ENCODE peak calls at places on chromosomes 11 and 22, in seven cellular contexts. O is chondrocyte, C is BJ, Z is choroid plexus epithelial cell, S is lower leg skin, J is heart right ventricle, V is ovary. G is an unnamed sample.

GRCh38 chr11:70544067-70544773 is 145.9 kb downstream of the CTTN start:
- DNase-seq in J (no peak), C (no peak), S (no peak), V (no peak), O (peak), Z (no peak), G (no peak)

GRCh38 chr11:118263109-118263508 is 988 bp downstream of the MPZL2 start:
- DNase-seq in J (no peak), S (no peak), Z (no peak), C (no peak), V (no peak), O (no peak), G (no peak)

GRCh38 chr22:20106849-20107237 is 9.1 kb upstream of the RANBP1 start:
- DNase-seq in V (no peak), C (no peak), Z (no peak), J (no peak), O (peak), S (no peak), G (no peak)

GRCh38 chr11:79040348-79040747 is 400.5 kb downstream of the TENM4 start:
- DNase-seq in V (no peak), O (no peak), S (no peak), Z (peak), J (no peak), C (no peak), G (no peak)

GRCh38 chr22:19896665-19897355 is 42.1 kb upstream of the GNB1L start:
- DNase-seq in J (no peak), S (no peak), O (no peak), Z (no peak), V (no peak), C (no peak), G (no peak)

GRCh38 chr11:15967966-15968365 is 388.4 kb downstream of the SOX6 start:
- DNase-seq in O (no peak), Z (peak), J (no peak), V (no peak), S (no peak), C (no peak), G (no peak)

GRCh38 chr22:42397332-42398246 is 34.6 kb downstream of the NFAM1 start:
- DNase-seq in S (peak), C (no peak), J (peak), Z (no peak), V (no peak), O (no peak), G (peak)

GRCh38 chr11:60305906-60306619 is 21.0 kb upstream of the MS4A6E start:
- DNase-seq in S (no peak), J (no peak), Z (peak), O (no peak), C (no peak), V (no peak), G (no peak)

GRCh38 chr11:21225860-21226259 is 556.5 kb downstream of the NELL1 start:
- DNase-seq in S (no peak), Z (no peak), V (no peak), J (no peak), O (no peak), C (no peak), G (no peak)

GRCh38 chr11:78801161-78801884 is 226.7 kb upstream of the NARS2 start:
- DNase-seq in S (peak), J (peak), V (no peak), C (peak), Z (peak), O (no peak), G (no peak)

GRCh38 chr11:114116800-114117199 is 57.3 kb downstream of the ZBTB16 start:
- DNase-seq in O (no peak), J (no peak), S (no peak), Z (no peak), V (no peak), C (no peak), G (no peak)

GRCh38 chr11:118166641-118167040 is 9.8 kb downstream of the SCN2B start:
- DNase-seq in Z (no peak), J (no peak), S (no peak), V (no peak), C (no peak), O (peak), G (no peak)

GRCh38 chr11:130478204-130478701 is 29.8 kb downstream of the ADAMTS15 start:
- DNase-seq in Z (peak), S (peak), O (no peak), J (peak), C (peak), V (peak), G (peak)

GRCh38 chr11:12560861-12561260 is 113.4 kb upstream of the TEAD1 start:
- DNase-seq in Z (no peak), C (no peak), O (no peak), S (no peak), V (no peak), J (no peak), G (no peak)

GRCh38 chr11:12569499-12570040 is 104.7 kb upstream of the TEAD1 start:
- DNase-seq in V (no peak), S (no peak), J (no peak), O (no peak), Z (peak), C (no peak), G (no peak)

GRCh38 chr11:12560362-12560761 is 113.9 kb upstream of the TEAD1 start:
- DNase-seq in Z (no peak), V (no peak), J (no peak), S (no peak), O (no peak), C (no peak), G (no peak)

GRCh38 chr11:12564012-12564411 is 110.2 kb upstream of the TEAD1 start:
- DNase-seq in S (no peak), Z (no peak), O (no peak), V (no peak), C (no peak), J (no peak), G (no peak)

DNA sequence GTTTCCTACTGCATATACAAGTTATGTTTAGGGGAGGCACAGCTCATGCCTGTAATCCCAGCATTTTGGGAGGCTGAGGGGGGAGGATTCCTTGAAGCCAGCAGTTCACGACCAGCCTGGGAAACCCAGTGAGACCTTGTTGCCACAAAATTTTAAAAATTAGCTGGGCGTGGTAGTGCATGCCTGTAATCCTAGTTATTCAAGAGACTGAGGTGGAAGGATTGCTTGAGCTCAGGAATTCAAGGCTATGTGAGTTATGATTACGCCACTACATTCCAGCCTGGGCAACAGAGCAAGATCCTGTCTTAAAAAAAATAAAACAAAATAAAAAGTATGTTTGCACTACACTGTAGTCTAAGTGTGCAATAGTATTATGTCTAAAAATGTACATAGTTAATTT is 108.8 kb upstream of the TEAD1 start:
- DNase-seq in C (no peak), S (no peak), V (no peak), Z (no peak), O (no peak), J (no peak), G (no peak)
- TF ChIP-seq CTCF in C (no peak), S (no peak), V (no peak), Z (no peak), O (no peak), J (no peak), G (no peak)

GRCh38 chr11:128323381-128323780 is 264.0 kb downstream of the ETS1 start:
- DNase-seq in J (peak), O (no peak), S (no peak), C (no peak), V (no peak), Z (peak), G (peak)

GRCh38 chr11:128316541-128317206 is 270.7 kb downstream of the ETS1 start:
- DNase-seq in O (no peak), J (no peak), Z (no peak), C (no peak), S (no peak), V (no peak), G (no peak)

GRCh38 chr11:128313931-128314330 is 273.4 kb downstream of the ETS1 start:
- DNase-seq in S (no peak), O (no peak), J (no peak), C (no peak), V (no peak), Z (no peak), G (no peak)

GRCh38 chr11:128315933-128316332 is 271.4 kb downstream of the ETS1 start:
- DNase-seq in C (no peak), J (no peak), Z (no peak), S (no peak), O (no peak), V (no peak), G (no peak)

DNA sequence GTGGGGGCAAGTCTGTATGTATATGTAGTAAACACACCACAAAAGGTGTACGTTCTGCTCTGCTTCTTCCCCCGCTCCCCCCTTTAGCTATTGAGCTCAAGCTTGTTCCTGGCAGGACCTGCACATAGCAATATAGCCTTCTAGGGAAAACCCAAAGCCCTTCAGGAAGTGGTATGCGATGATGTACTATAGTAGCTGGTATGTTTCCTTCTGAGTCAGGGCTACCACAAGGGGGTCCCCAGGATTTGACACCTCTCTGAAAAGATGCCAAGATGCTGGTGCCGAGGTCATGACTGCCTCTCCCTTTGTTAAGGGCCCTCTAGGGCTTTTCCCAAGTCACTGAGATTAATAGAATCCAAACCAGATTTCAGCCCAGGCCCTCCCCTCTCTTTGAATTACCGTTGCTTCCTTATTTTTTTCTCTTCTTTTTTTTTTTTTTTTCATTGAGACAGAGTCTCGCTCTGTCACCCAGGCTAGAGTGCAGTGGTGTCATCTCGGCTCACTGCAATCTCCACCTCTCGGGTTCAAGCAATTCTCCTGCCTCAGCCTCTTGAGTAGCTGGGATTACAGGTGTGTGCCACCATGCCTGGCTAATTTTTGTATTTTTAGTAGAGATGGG is 268.4 kb downstream of the ETS1 start:
- DNase-seq in V (no peak), C (no peak), J (no peak), Z (peak), O (no peak), S (no peak), G (peak)
- TF ChIP-seq CTCF in V (no peak), C (no peak), J (no peak), Z (no peak), O (no peak), S (no peak), G (no peak)

GRCh38 chr11:35748644-35749043 is 86.1 kb downstream of the TRIM44 start:
- DNase-seq in Z (no peak), O (no peak), C (no peak), V (no peak), J (no peak), S (no peak), G (no peak)

GRCh38 chr11:35747638-35748037 is 85.1 kb downstream of the TRIM44 start:
- DNase-seq in S (no peak), Z (no peak), V (no peak), C (no peak), J (no peak), O (no peak), G (no peak)

GRCh38 chr11:35742707-35743454 is 80.3 kb downstream of the TRIM44 start:
- DNase-seq in J (no peak), O (no peak), C (no peak), Z (no peak), S (no peak), V (no peak), G (no peak)

GRCh38 chr11:35750315-35750714 is 87.7 kb downstream of the TRIM44 start:
- DNase-seq in Z (no peak), V (no peak), S (no peak), O (no peak), J (no peak), C (no peak), G (no peak)

DNA sequence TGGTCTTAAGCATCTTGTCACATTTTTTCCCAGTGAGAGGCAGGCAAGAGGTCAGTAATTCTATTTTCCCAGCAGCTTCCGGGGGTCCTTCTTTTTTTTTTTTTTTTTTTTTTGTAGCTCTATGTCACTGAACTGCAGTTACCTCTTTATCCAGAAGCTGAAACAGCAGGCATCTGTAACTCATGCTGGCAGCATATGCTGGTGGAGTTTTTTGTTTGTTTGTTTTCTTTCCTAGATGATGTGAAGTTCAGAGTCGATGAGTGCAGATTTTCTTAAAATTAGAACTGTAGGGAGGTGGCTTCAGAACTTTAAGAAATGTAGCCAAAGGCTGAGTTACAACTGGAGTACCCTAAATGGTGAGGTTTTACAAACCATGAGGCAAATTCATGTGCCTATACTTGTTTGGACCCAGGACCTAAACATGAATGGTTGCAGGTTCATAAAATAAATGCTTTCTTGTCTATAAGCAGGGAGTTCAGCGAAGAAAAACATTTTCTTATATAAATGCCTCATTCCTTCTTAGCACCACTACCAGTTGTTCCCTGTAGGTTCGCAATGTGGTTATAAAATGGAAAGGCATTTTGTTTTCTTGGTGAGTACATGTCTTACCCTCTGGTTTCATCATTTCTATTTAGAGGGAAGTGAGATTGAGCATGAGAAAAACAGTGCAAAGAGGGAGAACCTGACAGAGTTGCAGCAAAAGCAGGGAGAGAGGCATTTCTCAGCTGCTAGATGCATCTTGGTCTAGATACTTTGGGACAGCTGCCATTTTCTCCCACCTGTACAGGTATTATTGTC is 84.0 kb downstream of the TRIM44 start:
- DNase-seq in V (no peak), Z (peak), J (no peak), S (no peak), O (no peak), C (no peak), G (peak)
- TF ChIP-seq CTCF in V (no peak), Z (no peak), J (no peak), S (no peak), O (peak), C (no peak), G (no peak)

GRCh38 chr11:8199676-8200075 is 30.9 kb upstream of the RIC3 start:
- DNase-seq in O (no peak), S (no peak), C (no peak), Z (no peak), J (no peak), V (no peak), G (no peak)
- TF ChIP-seq CTCF in O (no peak), S (no peak), C (no peak), Z (no peak), J (no peak), V (no peak), G (no peak)

DNA sequence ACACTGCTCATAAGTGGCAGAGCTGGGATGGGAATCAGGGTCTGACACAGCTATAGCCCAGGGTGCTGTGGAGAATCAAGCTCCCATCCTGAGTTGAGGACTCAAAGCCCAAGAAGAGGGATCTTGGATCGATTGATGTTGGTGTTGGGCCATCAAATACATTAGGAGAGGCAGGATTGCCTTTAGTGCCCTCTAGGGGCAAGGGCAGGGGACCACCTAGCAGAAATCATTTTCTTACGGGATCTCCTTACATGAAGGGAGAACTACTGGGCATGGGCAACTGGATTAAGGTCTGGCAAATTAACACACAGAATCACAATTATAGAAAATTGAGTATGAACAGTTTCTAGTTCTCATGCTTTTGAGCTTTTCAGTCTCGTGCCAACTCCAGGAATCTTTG is 24.9 kb upstream of the EMSY start:
- DNase-seq in Z (peak), S (no peak), V (no peak), J (no peak), O (no peak), C (no peak), G (peak)
- TF ChIP-seq CTCF in Z (peak), S (no peak), V (no peak), J (no peak), O (peak), C (peak), G (peak)

GRCh38 chr22:29998627-29999026 is 81.6 kb upstream of the HORMAD2 start:
- DNase-seq in C (no peak), Z (peak), O (no peak), V (no peak), J (no peak), S (no peak), G (no peak)
- TF ChIP-seq CTCF in C (no peak), Z (peak), O (no peak), V (no peak), J (no peak), S (no peak), G (no peak)

GRCh38 chr11:27839226-27839913 is 139.1 kb upstream of the BDNF start:
- DNase-seq in O (no peak), J (no peak), S (no peak), Z (peak), V (no peak), C (no peak), G (no peak)
- TF ChIP-seq CTCF in O (peak), J (no peak), S (no peak), Z (peak), V (no peak), C (peak), G (no peak)

GRCh38 chr11:119935341-119935925 is 202.5 kb downstream of the TRIM29 start:
- DNase-seq in J (no peak), S (no peak), Z (no peak), C (no peak), O (no peak), V (no peak), G (no peak)
- TF ChIP-seq CTCF in J (no peak), S (no peak), Z (no peak), C (no peak), O (no peak), V (no peak), G (no peak)

DNA sequence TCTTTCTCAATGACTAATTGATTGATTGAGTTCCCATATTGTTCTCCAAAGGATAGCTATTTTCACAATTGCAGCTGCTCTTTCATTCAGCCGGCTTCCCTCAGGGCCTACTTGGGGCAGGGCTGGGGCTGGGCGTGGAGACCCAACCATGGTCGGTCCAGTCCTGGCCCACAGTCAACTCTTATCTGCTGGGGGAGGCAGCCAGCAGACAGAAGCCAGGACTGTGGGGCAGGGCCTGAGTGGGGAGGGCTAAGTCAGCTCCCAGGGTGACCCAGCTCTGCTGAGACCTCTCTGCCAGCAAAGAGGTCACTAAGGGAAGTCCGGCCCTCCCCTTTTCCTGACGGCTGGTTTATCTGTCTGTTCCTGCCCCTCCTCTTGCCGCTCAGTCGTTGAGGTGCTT is 735.2 kb downstream of the TBC1D22A start:
- DNase-seq in J (peak), O (no peak), Z (no peak), S (no peak), V (no peak), C (no peak), G (no peak)
- TF ChIP-seq CTCF in J (no peak), O (no peak), Z (no peak), S (no peak), V (no peak), C (no peak), G (no peak)

GRCh38 chr11:88814076-88814475 is 251.7 kb downstream of the GRM5 start:
- DNase-seq in J (no peak), S (no peak), V (no peak), Z (no peak), C (no peak), O (no peak), G (peak)

GRCh38 chr11:88818978-88819377 is 246.8 kb downstream of the GRM5 start:
- DNase-seq in S (no peak), O (no peak), Z (no peak), J (no peak), V (no peak), C (no peak), G (no peak)

GRCh38 chr11:88810420-88811097 is 255.2 kb downstream of the GRM5 start:
- DNase-seq in J (no peak), O (no peak), Z (no peak), C (no peak), V (no peak), S (no peak), G (no peak)

GRCh38 chr11:88815505-88815904 is 250.3 kb downstream of the GRM5 start:
- DNase-seq in Z (no peak), V (no peak), C (no peak), J (no peak), S (no peak), O (no peak), G (no peak)

GRCh38 chr11:88813233-88813915 is 252.4 kb downstream of the GRM5 start:
- DNase-seq in O (no peak), J (no peak), V (no peak), Z (no peak), C (no peak), S (no peak), G (peak)
- TF ChIP-seq CTCF in O (no peak), J (no peak), V (no peak), Z (no peak), C (no peak), S (no peak), G (no peak)

G was measured in GM10248.